ENCODE peak calls at places on chromosomes 16 and 17, in ten cellular contexts. R is KBM-7; G is BE2C; W is choroid plexus epithelial cell; S is stimulated activated CD4-positive, alpha-beta T cell treated with anti-CD3 and anti-CD28 coated beads, Interleukin-1b, Interleukin-23, amount 100 ng/mL, for 24 hours; B is fibroblast of lung; Z is effector memory CD8-positive, alpha-beta T cell; H is CD4-positive, alpha-beta T cell; O is stimulated activated effector memory CD8-positive, alpha-beta T cell treated with anti-CD3 and anti-CD28 coated beads, Interleukin-12 subunit alpha, Interleukin-12 subunit beta, amount 100 ng/mL, for 72 hours; X is endodermal cell. Q is an unnamed sample.

GRCh38 chr17:18187816-18188761 is 4.5 kb downstream of the ALKBH5 start:
- DNase-seq in S (no peak), R (peak), G (peak), X (no peak), H (no peak), W (peak), Z (no peak), B (peak), O (peak), Q (peak)

GRCh38 chr17:27457731-27458523 is 1.7 kb downstream of the KSR1 start:
- DNase-seq in G (no peak), R (peak), S (no peak), O (no peak), B (no peak), H (no peak), Z (no peak), X (peak), W (peak), Q (peak)

GRCh38 chr17:67138392-67138791 is 94.0 kb downstream of the CACNG1 start:
- DNase-seq in W (no peak), S (no peak), B (no peak), H (no peak), X (no peak), Z (no peak), R (no peak), G (no peak), O (no peak), Q (no peak)

GRCh38 chr16:11604783-11605563 is 18.3 kb upstream of the LITAF start:
- DNase-seq in R (no peak), O (no peak), Z (no peak), S (no peak), G (no peak), X (no peak), B (no peak), W (peak), H (no peak), Q (peak)

GRCh38 chr16:11117576-11118211 is 138.3 kb downstream of the SOCS1 start:
- DNase-seq in O (no peak), R (no peak), S (no peak), B (no peak), H (no peak), Z (no peak), G (no peak), X (no peak), W (no peak), Q (no peak)

GRCh38 chr17:62693616-62694415 is 66.3 kb downstream of the MRC2 start:
- DNase-seq in R (no peak), O (no peak), S (no peak), B (peak), G (no peak), X (peak), W (no peak), H (no peak), Z (no peak), Q (no peak)

GRCh38 chr16:89921699-89922476 is 1.3 kb upstream of the TUBB3 start:
- DNase-seq in R (peak), O (peak), H (no peak), W (peak), B (peak), X (peak), S (no peak), G (peak), Z (no peak), Q (peak)

GRCh38 chr16:79593074-79593531 is 7.4 kb downstream of the MAF start:
- DNase-seq in B (no peak), O (no peak), R (peak), H (no peak), G (no peak), S (no peak), Z (no peak), X (no peak), W (peak), Q (no peak)

GRCh38 chr16:57084257-57084770 is 8.1 kb upstream of the CPNE2 start:
- DNase-seq in H (peak), W (peak), X (peak), O (peak), G (peak), R (peak), B (peak), S (peak), Z (peak), Q (peak)

GRCh38 chr17:65008877-65009276 is 47.7 kb downstream of the GNA13 start:
- DNase-seq in G (no peak), R (no peak), X (no peak), Z (no peak), O (no peak), B (peak), W (peak), H (no peak), S (no peak), Q (no peak)

GRCh38 chr16:82655315-82655714 is 28.5 kb downstream of the CDH13 start:
- DNase-seq in H (peak), G (no peak), X (no peak), R (peak), O (peak), Z (peak), B (peak), S (peak), W (peak), Q (peak)

GRCh38 chr16:74842413-74842812 is 67.8 kb upstream of the FA2H start:
- DNase-seq in B (no peak), X (no peak), H (no peak), G (peak), W (no peak), Z (no peak), S (no peak), O (no peak), R (peak), Q (no peak)

GRCh38 chr17:29292992-29293889 is 707 bp downstream of the NUFIP2 start:
- DNase-seq in G (peak), H (peak), X (peak), S (peak), O (peak), R (peak), B (peak), W (peak), Z (peak), Q (peak)

GRCh38 chr17:38660097-38661026 is 14.4 kb downstream of the EPOP start:
- DNase-seq in S (no peak), X (peak), R (peak), B (no peak), O (no peak), Z (no peak), H (no peak), G (no peak), W (no peak), Q (no peak)

GRCh38 chr16:89034573-89034961 is 57.6 kb upstream of the CBFA2T3 start:
- DNase-seq in W (no peak), S (no peak), H (no peak), R (no peak), Z (no peak), B (no peak), X (no peak), O (no peak), G (no peak), Q (no peak)

GRCh38 chr17:42112552-42113176 is at the start of gene DHX58:
- DNase-seq in X (no peak), O (peak), H (peak), Z (peak), R (peak), W (peak), G (no peak), S (peak), B (peak), Q (peak)

GRCh38 chr17:14302421-14303099 is 1.7 kb downstream of the HS3ST3B1 start:
- DNase-seq in X (peak), R (peak), B (peak), S (peak), G (peak), H (peak), O (peak), Z (peak), W (peak), Q (peak)

GRCh38 chr16:20814761-20815160 is 8.4 kb downstream of the REXO5 start:
- DNase-seq in X (no peak), B (peak), O (no peak), G (no peak), H (no peak), R (no peak), W (no peak), S (no peak), Z (no peak), Q (no peak)

GRCh38 chr17:48905987-48906515 is 2.2 kb upstream of the UBE2Z start:
- DNase-seq in H (no peak), Z (no peak), G (no peak), W (no peak), S (no peak), R (no peak), O (no peak), B (no peak), X (no peak), Q (no peak)

GRCh38 chr17:42562845-42563509 is 1.0 kb downstream of the COASY start:
- DNase-seq in Z (no peak), R (peak), H (no peak), W (no peak), X (no peak), B (no peak), O (no peak), S (no peak), G (peak), Q (peak)

GRCh38 chr17:76159157-76159556 is 18.1 kb upstream of the FOXJ1 start:
- DNase-seq in W (no peak), B (no peak), H (no peak), O (no peak), R (no peak), Z (no peak), G (no peak), S (no peak), X (no peak), Q (no peak)

GRCh38 chr17:4584125-4584834 is at the start of gene SMTNL2:
- DNase-seq in O (no peak), Z (no peak), R (peak), G (no peak), W (no peak), B (no peak), X (peak), S (peak), H (no peak), Q (no peak)

GRCh38 chr16:52577130-52577706 is 30.3 kb upstream of the TOX3 start:
- DNase-seq in R (no peak), Z (no peak), S (no peak), X (no peak), G (no peak), H (no peak), B (no peak), W (no peak), O (no peak), Q (no peak)

GRCh38 chr17:51164911-51165679 is 1.1 kb upstream of the NME2 start:
- DNase-seq in O (peak), X (peak), R (peak), Z (no peak), G (peak), B (peak), S (no peak), W (no peak), H (no peak), Q (no peak)

GRCh38 chr16:84598391-84598750 is 19.5 kb downstream of the COTL1 start:
- DNase-seq in W (no peak), S (no peak), O (no peak), Z (no peak), H (no peak), R (no peak), X (no peak), G (no peak), B (no peak), Q (no peak)

GRCh38 chr16:69563605-69564580 is 1.9 kb upstream of the NFAT5 start:
- DNase-seq in S (peak), W (peak), B (peak), O (peak), R (peak), G (peak), H (peak), X (peak), Z (peak), Q (peak)

Q was measured in fibroblast of pulmonary artery.